ENCODE peak calls at places on chromosomes 6 and 20, in five cellular contexts. U is anterior cingulate cortex; Z is activated CD4-positive, alpha-beta memory T cell treated with anti-CD3 and anti-CD28 coated beads, Interleukin-2, amount 10 ng/mL, durations not matched to agents 7 days and 5 days; I is substantia nigra; C is NCI-H82. V is an unnamed sample.

GRCh38 chr6:159255434-159255951 is 86.3 kb downstream of the FNDC1 start:
- DNase-seq in U (no peak), Z (no peak), I (no peak), C (no peak), V (no peak)

GRCh38 chr6:28281288-28282064 is at the start of gene PGBD1:
- DNase-seq in U (peak), Z (peak), I (peak), C (peak), V (peak)

GRCh38 chr20:41693136-41693979 is 75.2 kb upstream of the CHD6 start:
- DNase-seq in U (peak), Z (peak), I (peak), C (peak), V (peak)

GRCh38 chr6:106547961-106548453 is 81.3 kb downstream of the RTN4IP1 start:
- DNase-seq in U (no peak), Z (no peak), I (no peak), C (peak), V (no peak)

GRCh38 chr6:47922391-47922790 is 140.6 kb downstream of the OPN5 start:
- DNase-seq in U (peak), Z (no peak), I (peak), C (peak), V (peak)

GRCh38 chr6:94052754-94053153 is 633.4 kb upstream of the EPHA7 start:
- DNase-seq in U (no peak), Z (no peak), I (no peak), C (no peak), V (no peak)

GRCh38 chr20:43507150-43508080 is at the start of gene L3MBTL1:
- DNase-seq in U (peak), Z (peak), I (no peak), C (peak), V (no peak)

GRCh38 chr6:165732696-165733486 is 69.8 kb upstream of the PDE10A start:
- DNase-seq in U (no peak), Z (no peak), I (no peak), C (no peak), V (no peak)

GRCh38 chr6:11277275-11278206 is 45.1 kb upstream of the NEDD9 start:
- DNase-seq in U (no peak), Z (no peak), I (no peak), C (no peak), V (no peak)

GRCh38 chr20:16027710-16028109 is 545.5 kb downstream of the KIF16B start:
- DNase-seq in U (no peak), Z (no peak), I (no peak), C (no peak), V (no peak)

GRCh38 chr20:53949319-53949839 is 121.0 kb downstream of the BCAS1 start:
- DNase-seq in U (no peak), Z (peak), I (no peak), C (no peak), V (no peak)

GRCh38 chr6:36131517-36132220 is 1.4 kb downstream of the MAPK13 start:
- DNase-seq in U (no peak), Z (peak), I (no peak), C (peak), V (peak)

GRCh38 chr20:2042400-2042799 is 48.5 kb upstream of the PDYN start:
- DNase-seq in U (no peak), Z (no peak), I (no peak), C (no peak), V (no peak)

GRCh38 chr20:25699914-25700313 is 3.3 kb upstream of the ZNF337 start:
- DNase-seq in U (no peak), Z (no peak), I (no peak), C (no peak), V (no peak)

GRCh38 chr6:22600059-22600458 is 30.7 kb downstream of the HDGFL1 start:
- DNase-seq in U (no peak), Z (no peak), I (no peak), C (no peak), V (no peak)

GRCh38 chr6:112251170-112251945 is 3.0 kb downstream of the LAMA4 start:
- DNase-seq in U (no peak), Z (no peak), I (no peak), C (no peak), V (no peak)

GRCh38 chr20:10992776-10993175 is 319.0 kb upstream of the JAG1 start:
- DNase-seq in U (no peak), Z (no peak), I (no peak), C (no peak), V (no peak)

GRCh38 chr6:152085533-152085932 is 278.1 kb downstream of the ESR1 start:
- DNase-seq in U (no peak), Z (no peak), I (no peak), C (no peak), V (no peak)

GRCh38 chr6:24646771-24647170 is 780 bp upstream of the KIAA0319 start:
- DNase-seq in U (no peak), Z (no peak), I (no peak), C (peak), V (no peak)

GRCh38 chr6:15504581-15505350 is 158.1 kb downstream of the DTNBP1 start:
- DNase-seq in U (peak), Z (no peak), I (peak), C (no peak), V (peak)

GRCh38 chr6:2129076-2129695 is 116.2 kb downstream of the GMDS start:
- DNase-seq in U (no peak), Z (no peak), I (no peak), C (no peak), V (no peak)

GRCh38 chr20:1827974-1828785 is 67.0 kb upstream of the SIRPA start:
- DNase-seq in U (peak), Z (no peak), I (peak), C (no peak), V (peak)

GRCh38 chr6:157768304-157768703 is 54.7 kb upstream of the SNX9 start:
- DNase-seq in U (no peak), Z (no peak), I (no peak), C (no peak), V (no peak)

GRCh38 chr6:111855775-111856174 is 17.5 kb downstream of the FYN start:
- DNase-seq in U (no peak), Z (no peak), I (no peak), C (no peak), V (no peak)

GRCh38 chr20:24350923-24351368 is 118.5 kb upstream of the SYNDIG1 start:
- DNase-seq in U (no peak), Z (no peak), I (no peak), C (no peak), V (no peak)

GRCh38 chr20:4546786-4547185 is 174.9 kb upstream of the PRND start:
- DNase-seq in U (no peak), Z (no peak), I (no peak), C (no peak), V (no peak)

GRCh38 chr6:168700880-168701279 is 259.9 kb downstream of the SMOC2 start:
- DNase-seq in U (no peak), Z (no peak), I (no peak), C (no peak), V (no peak)

GRCh38 chr6:137235686-137236085 is 16.5 kb upstream of the IFNGR1 start:
- DNase-seq in U (no peak), Z (no peak), I (no peak), C (no peak), V (no peak)

GRCh38 chr20:2331092-2331491 is 35.3 kb downstream of the TGM3 start:
- DNase-seq in U (no peak), Z (no peak), I (no peak), C (no peak), V (no peak)

GRCh38 chr6:111857674-111858337 is 15.4 kb downstream of the FYN start:
- DNase-seq in U (no peak), Z (no peak), I (no peak), C (peak), V (no peak)